ENCODE peak calls at places on chromosomes 4 and X, in five cellular contexts. J, O, P, K and U are unnamed samples.

GRCh38 chr4:16129336-16129735 is 45.5 kb upstream of the PROM1 start:
- DNase-seq in O (no peak), K (peak; percentile 66), J (no peak), P (no peak), U (no peak)

GRCh38 chr4:142331132-142331531 is 515.0 kb downstream of the INPP4B start:
- DNase-seq in K (no peak), J (no peak), P (no peak), O (no peak), U (no peak)

GRCh38 chrX:155889328-155889727 is 8.2 kb downstream of the VAMP7 start:
- DNase-seq in P (no peak), K (no peak), J (no peak), O (no peak), U (no peak)

GRCh38 chr4:72991889-72992288 is 77.6 kb downstream of the COX18 start:
- DNase-seq in K (no peak), P (no peak), O (no peak), J (no peak), U (no peak)

GRCh38 chrX:16114640-16115039 is 8.7 kb upstream of the GRPR start:
- DNase-seq in J (no peak), O (no peak), K (no peak), P (no peak), U (no peak)

GRCh38 chr4:134544303-134544761 is 342.7 kb upstream of the PABPC4L start:
- DNase-seq in O (peak; percentile 74), K (peak; percentile 26), P (no peak), J (no peak), U (no peak)

GRCh38 chr4:76614589-76614988 is 179.6 kb downstream of the SHROOM3 start:
- DNase-seq in P (no peak), O (no peak), J (no peak), K (no peak), U (no peak)

GRCh38 chrX:133045986-133046385 is 50.9 kb downstream of the USP26 start:
- DNase-seq in O (no peak), P (no peak), K (peak; percentile 29), J (no peak), U (no peak)

GRCh38 chr4:9971711-9972110 is 49.6 kb downstream of the SLC2A9 start:
- DNase-seq in P (no peak), J (no peak), K (no peak), O (no peak), U (no peak)

GRCh38 chr4:125115941-125116340 is 198.8 kb upstream of the FAT4 start:
- DNase-seq in P (no peak), O (no peak), J (no peak), K (no peak), U (no peak)

GRCh38 chrX:74450803-74451449 is 29.6 kb downstream of the SLC16A2 start:
- DNase-seq in K (no peak), O (no peak), P (no peak), J (no peak), U (no peak)

GRCh38 chrX:46327229-46328081 is 217.8 kb downstream of the ZNF674 start:
- DNase-seq in P (peak; percentile 52), O (no peak), J (no peak), K (peak; percentile 68), U (no peak)

GRCh38 chr4:113635739-113636437 is 125.7 kb downstream of the CAMK2D start:
- DNase-seq in J (no peak), P (no peak), O (no peak), K (no peak), U (no peak)

GRCh38 chrX:137041329-137041728 is 7.5 kb upstream of the GPR101 start:
- DNase-seq in P (no peak), K (no peak), J (no peak), O (no peak), U (no peak)

GRCh38 chrX:109995155-109995554 is 7.8 kb upstream of the TMEM164 start:
- DNase-seq in J (no peak), O (no peak), P (no peak), K (no peak), U (no peak)

GRCh38 chrX:125826080-125826479 is 340.0 kb downstream of the DCAF12L2 start:
- DNase-seq in J (no peak), K (no peak), O (no peak), P (no peak), U (no peak)

GRCh38 chr4:41560112-41560511 is 22.2 kb downstream of the LIMCH1 start:
- DNase-seq in K (no peak), O (no peak), J (no peak), P (no peak), U (no peak)

GRCh38 chrX:129875669-129876068 is 30.3 kb upstream of the UTP14A start:
- DNase-seq in P (no peak), J (no peak), O (no peak), K (no peak), U (no peak)

GRCh38 chr4:140635606-140636005 is 66.8 kb upstream of the UCP1 start:
- DNase-seq in J (no peak), O (no peak), K (peak; percentile 54), P (peak; percentile 61), U (no peak)

GRCh38 chrX:776061-776460 is 145.5 kb downstream of the SHOX start:
- DNase-seq in J (peak; percentile 4), O (no peak), P (no peak), K (no peak), U (no peak)

GRCh38 chr4:94274912-94275311 is 67.2 kb downstream of the SMARCAD1 start:
- DNase-seq in K (no peak), P (no peak), J (no peak), O (no peak), U (no peak)

GRCh38 chr4:146222313-146222712 is 8.0 kb downstream of the REELD1 start:
- DNase-seq in O (no peak), P (no peak), K (peak; percentile 23), J (no peak), U (no peak)

GRCh38 chrX:53190363-53190960 is 34.5 kb downstream of the KDM5C start:
- DNase-seq in O (no peak), K (peak; percentile 32), J (no peak), P (no peak), U (no peak)

GRCh38 chrX:74179071-74179470 is 124.9 kb upstream of the ZCCHC13 start:
- DNase-seq in K (no peak), O (no peak), J (no peak), P (no peak), U (no peak)

GRCh38 chr4:99755223-99755944 is 61.2 kb upstream of the DAPP1 start:
- DNase-seq in K (no peak), P (no peak), J (no peak), O (no peak), U (no peak)

GRCh38 chrX:155071694-155072215 is 447 bp downstream of the BRCC3 start:
- DNase-seq in O (peak; percentile 68), J (peak; percentile 66), K (no peak), P (no peak), U (no peak)

GRCh38 chr4:26325191-26325590 is 4.4 kb downstream of the RBPJ start:
- DNase-seq in O (no peak), K (peak; percentile 21), P (no peak), J (no peak), U (no peak)

GRCh38 chrX:85992811-85993229 is 54.5 kb downstream of the CHM start:
- DNase-seq in P (no peak), J (no peak), K (no peak), O (no peak), U (no peak)

GRCh38 chrX:41022579-41022978 is 62.7 kb upstream of the USP9X start:
- DNase-seq in K (no peak), P (no peak), J (no peak), O (no peak), U (no peak)

DNA sequence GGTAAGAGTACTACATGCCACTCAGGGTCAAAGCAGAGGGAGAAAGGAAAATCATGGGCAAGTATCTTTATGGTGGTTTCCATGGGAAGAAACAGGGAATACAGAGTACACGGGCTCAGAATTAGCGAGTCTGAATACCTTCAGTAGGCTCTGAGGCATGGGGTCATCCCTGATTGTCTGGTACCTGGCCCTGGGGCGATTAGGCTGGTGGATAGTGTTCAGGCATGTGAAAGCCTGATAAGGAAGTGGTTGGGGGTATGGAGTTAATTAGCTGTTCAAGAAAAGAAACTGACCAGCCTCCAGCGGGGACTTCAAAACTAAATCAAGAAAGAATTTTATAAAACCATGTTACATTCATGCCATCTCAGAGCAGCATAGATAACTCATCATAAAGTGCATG is 518.8 kb downstream of the RAB28 start:
- DNase-seq in K (no peak), P (no peak), J (no peak), O (no peak), U (no peak)
- H3K4me3 ChIP-seq in K (no peak overlapping the region), P (no peak overlapping the region), J (no peak overlapping the region), O (no peak overlapping the region), U (no peak overlapping the region)

GRCh38 chr4:6354626-6355025 is 85.0 kb downstream of the WFS1 start:
- DNase-seq in O (no peak), K (no peak), P (no peak), J (no peak), U (no peak)

GRCh38 chr4:6355052-6355451 is 85.4 kb downstream of the WFS1 start:
- DNase-seq in P (no peak), J (no peak), K (no peak), O (no peak), U (no peak)

GRCh38 chr4:6352031-6352763 is 82.5 kb downstream of the WFS1 start:
- DNase-seq in P (no peak), K (no peak), J (no peak), O (no peak), U (no peak)

GRCh38 chr4:6356076-6356560 is 86.5 kb downstream of the WFS1 start:
- DNase-seq in O (no peak), P (no peak), K (no peak), J (no peak), U (no peak)

GRCh38 chr4:6354119-6354518 is 84.5 kb downstream of the WFS1 start:
- DNase-seq in K (no peak), P (no peak), J (no peak), O (no peak), U (no peak)
- H3K4me3 ChIP-seq in K (no peak overlapping the region), P (no peak overlapping the region), J (no peak overlapping the region), O (no peak overlapping the region), U (no peak overlapping the region)

GRCh38 chrX:2699959-2700358 is 8.9 kb downstream of the CD99 start:
- DNase-seq in O (no peak), K (no peak), P (no peak), J (no peak), U (no peak)

GRCh38 chrX:2698604-2699003 is 7.5 kb downstream of the CD99 start:
- DNase-seq in K (no peak), J (no peak), P (no peak), O (no peak), U (no peak)

GRCh38 chrX:2696698-2697215 is 5.7 kb downstream of the CD99 start:
- DNase-seq in J (no peak), P (no peak), O (no peak), K (no peak), U (peak; percentile 67)

GRCh38 chrX:2697306-2697705 is 6.2 kb downstream of the CD99 start:
- DNase-seq in K (no peak), J (no peak), O (no peak), P (no peak), U (no peak)

GRCh38 chrX:2697741-2698294 is 6.7 kb downstream of the CD99 start:
- DNase-seq in K (no peak), P (no peak), O (no peak), J (no peak), U (no peak)
- H3K4me3 ChIP-seq in K (no peak overlapping the region), P (peak overlapping the region; percentile 22), O (no peak overlapping the region), J (no peak overlapping the region), U (no peak overlapping the region)

DNA sequence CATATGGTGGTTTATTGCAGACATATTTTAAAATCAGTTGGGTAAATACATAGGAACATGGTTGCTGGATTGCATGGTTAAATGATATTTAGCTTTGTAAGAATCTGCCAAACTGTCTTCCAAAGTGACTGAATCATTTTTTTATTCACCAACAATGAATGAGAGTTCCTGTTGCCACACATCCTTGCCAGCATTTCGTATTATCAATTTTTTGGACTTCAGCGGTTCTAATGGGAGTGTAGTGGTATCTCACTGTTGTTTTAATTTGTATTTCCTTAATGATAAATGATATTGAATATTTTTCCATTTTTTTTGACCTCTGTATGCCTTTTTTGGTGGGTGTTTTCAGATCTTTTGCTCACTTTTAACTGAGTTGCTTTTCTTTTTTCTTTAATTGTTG is 1.4 kb upstream of the MTHFD2L start:
- DNase-seq in K (no peak), J (no peak), P (no peak), O (no peak), U (no peak)
- H3K4me3 ChIP-seq in K (no peak overlapping the region), J (no peak overlapping the region), P (no peak overlapping the region), O (no peak overlapping the region), U (no peak overlapping the region)